ENCODE peak calls at places on chromosomes 2 and 18, in six cellular contexts. V, Z, M, P, I and Y are unnamed samples.
A peak's percentile ranks its signal among the peaks of the same experiment; 100 is the strongest.

GRCh38 chr2:235050992-235051351 is 99.2 kb downstream of the SH3BP4 start:
- DNase-seq in V (no peak), Z (no peak), M (peak; percentile 93), P (peak; percentile 97), I (peak; percentile 84), Y (peak; percentile 96)

GRCh38 chr2:205967391-205968075 is 118.4 kb downstream of the INO80D start:
- DNase-seq in V (no peak), Z (no peak), M (peak; percentile 25), P (peak; percentile 55), I (no peak), Y (no peak)

GRCh38 chr2:241067501-241068135 is 34.5 kb downstream of the MTERF4 start:
- DNase-seq in V (no peak), Z (no peak), M (no peak), P (no peak), I (no peak), Y (no peak)

GRCh38 chr2:64975232-64975791 is 13.9 kb upstream of the SLC1A4 start:
- DNase-seq in V (no peak), Z (no peak), M (peak; percentile 84), P (peak; percentile 69), I (peak; percentile 95), Y (peak; percentile 31)

GRCh38 chr2:84619784-84620371 is 103.6 kb downstream of the DNAH6 start:
- DNase-seq in V (no peak), Z (no peak), M (no peak), P (no peak), I (no peak), Y (no peak)

GRCh38 chr2:73095910-73096309 is 16.8 kb downstream of the RAB11FIP5 start:
- DNase-seq in V (no peak), Z (no peak), M (no peak), P (no peak), I (no peak), Y (no peak)

GRCh38 chr18:38872342-38872741 is 1306.7 kb upstream of the CELF4 start:
- DNase-seq in V (no peak), Z (no peak), M (no peak), P (no peak), I (no peak), Y (no peak)

GRCh38 chr2:64837116-64837704 is 152.0 kb upstream of the SLC1A4 start:
- DNase-seq in V (no peak), Z (no peak), M (peak; percentile 76), P (peak; percentile 58), I (no peak), Y (peak; percentile 29)

GRCh38 chr2:36708119-36708741 is 11.7 kb downstream of the VIT start:
- DNase-seq in V (no peak), Z (no peak), M (peak; percentile 17), P (no peak), I (no peak), Y (peak; percentile 51)

GRCh38 chr2:200408428-200409311 is 101.2 kb downstream of the KCTD18 start:
- DNase-seq in V (no peak), Z (no peak), M (peak; percentile 97), P (peak; percentile 94), I (no peak), Y (peak; percentile 84)

GRCh38 chr2:224369028-224369632 is 32.8 kb downstream of the FAM124B start:
- DNase-seq in V (no peak), Z (peak; percentile 41), M (peak; percentile 49), P (peak; percentile 59), I (peak; percentile 65), Y (no peak)

GRCh38 chr2:48306409-48307284 is 223.3 kb upstream of the STON1 start:
- DNase-seq in V (no peak), Z (no peak), M (peak; percentile 26), P (no peak), I (no peak), Y (peak; percentile 98)

GRCh38 chr18:41268271-41268670 is 686.8 kb upstream of the PIK3C3 start:
- DNase-seq in V (no peak), Z (no peak), M (no peak), P (no peak), I (no peak), Y (no peak)

GRCh38 chr18:43571078-43571689 is 293.9 kb upstream of the SYT4 start:
- DNase-seq in V (no peak), Z (peak; percentile 52), M (peak; percentile 47), P (peak; percentile 56), I (peak; percentile 51), Y (peak; percentile 6)

GRCh38 chr2:25784408-25784807 is 93.9 kb downstream of the ASXL2 start:
- DNase-seq in V (no peak), Z (no peak), M (no peak), P (no peak), I (no peak), Y (no peak)

GRCh38 chr2:100137877-100138570 is 4.4 kb downstream of the AFF3 start:
- DNase-seq in V (no peak), Z (no peak), M (no peak), P (no peak), I (no peak), Y (no peak)

GRCh38 chr2:27771202-27771547 is 344 bp upstream of the MRPL33 start:
- DNase-seq in V (no peak), Z (no peak), M (no peak), P (no peak), I (no peak), Y (no peak)

GRCh38 chr2:127027715-127028114 is 79.2 kb downstream of the BIN1 start:
- DNase-seq in V (no peak), Z (no peak), M (no peak), P (no peak), I (no peak), Y (no peak)

GRCh38 chr2:239042551-239043320 is 194.9 kb downstream of the TWIST2 start:
- DNase-seq in V (no peak), Z (no peak), M (no peak), P (no peak), I (no peak), Y (no peak)

GRCh38 chr2:46098606-46099005 is 198.6 kb upstream of the EPAS1 start:
- DNase-seq in V (no peak), Z (no peak), M (peak; percentile 92), P (peak; percentile 74), I (no peak), Y (peak; percentile 80)

GRCh38 chr2:114122861-114123391 is 233.0 kb downstream of the ACTR3 start:
- DNase-seq in V (no peak), Z (no peak), M (no peak), P (no peak), I (no peak), Y (no peak)

GRCh38 chr18:4405965-4406364 is 49.1 kb downstream of the DLGAP1 start:
- DNase-seq in V (peak; percentile 38), Z (no peak), M (no peak), P (no peak), I (peak; percentile 23), Y (no peak)

GRCh38 chr2:126496493-126496892 is 159.5 kb upstream of the GYPC start:
- DNase-seq in V (no peak), Z (no peak), M (no peak), P (no peak), I (no peak), Y (no peak)

GRCh38 chr2:70748002-70748779 is 19.8 kb downstream of the ADD2 start:
- DNase-seq in V (no peak), Z (no peak), M (no peak), P (no peak), I (peak; percentile 77), Y (peak; percentile 18)

GRCh38 chr2:180291060-180291459 is 284.0 kb upstream of the CWC22 start:
- DNase-seq in V (no peak), Z (no peak), M (peak; percentile 60), P (no peak), I (no peak), Y (peak; percentile 52)

GRCh38 chr18:13481331-13481730 is 245.0 kb downstream of the FAM210A start:
- DNase-seq in V (no peak), Z (no peak), M (no peak), P (no peak), I (no peak), Y (no peak)

GRCh38 chr2:101045330-101045729 is 43.2 kb downstream of the RPL31 start:
- DNase-seq in V (no peak), Z (no peak), M (no peak), P (no peak), I (no peak), Y (no peak)

GRCh38 chr18:45090526-45091140 is 409.9 kb downstream of the SETBP1 start:
- DNase-seq in V (no peak), Z (no peak), M (peak; percentile 67), P (peak; percentile 78), I (no peak), Y (no peak)

DNA sequence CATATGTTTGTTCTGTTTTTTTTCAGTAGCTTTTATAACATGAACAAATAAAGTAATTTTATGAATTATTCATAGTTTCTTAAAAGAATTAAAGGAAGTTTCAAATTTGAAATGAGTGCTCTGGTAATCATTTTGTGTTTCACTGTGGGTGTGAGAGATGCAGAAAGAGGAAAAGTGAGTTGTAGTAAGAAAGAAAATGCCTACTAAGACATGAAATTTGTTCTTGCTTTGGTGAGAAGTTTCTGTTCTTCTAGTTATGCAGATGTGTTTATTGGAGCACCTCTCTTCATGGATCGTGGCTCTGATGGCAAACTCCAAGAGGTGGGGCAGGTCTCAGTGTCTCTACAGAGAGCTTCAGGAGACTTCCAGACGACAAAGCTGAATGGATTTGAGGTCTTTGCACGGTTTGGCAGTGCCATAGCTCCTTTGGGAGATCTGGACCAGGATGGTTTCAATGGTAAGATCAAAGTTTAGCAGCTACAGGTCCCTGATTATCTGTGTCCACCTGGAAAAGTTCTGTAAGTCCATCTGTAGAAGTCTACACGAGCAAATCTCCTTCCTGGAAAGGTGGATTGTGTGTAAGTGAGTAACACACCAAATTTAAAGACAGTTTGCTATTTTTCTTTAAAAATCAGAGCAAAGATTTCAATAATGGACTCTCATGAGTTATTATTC is 51.4 kb downstream of the ITGAV start:
- DNase-seq in V (no peak), Z (no peak), M (no peak), P (peak; percentile 8), I (no peak), Y (no peak)
- H3K27ac ChIP-seq in V (no peak overlapping the region), Z (no peak overlapping the region), M (peak overlapping the region; percentile 68), P (no peak overlapping the region), I (no peak overlapping the region), Y (no peak overlapping the region)

GRCh38 chr2:3578987-3579386 is 3.9 kb downstream of the RPS7 start:
- DNase-seq in V (no peak), Z (no peak), M (no peak), P (no peak), I (no peak), Y (no peak)

GRCh38 chr2:3574155-3574554 is 905 bp upstream of the RPS7 start:
- DNase-seq in V (no peak), Z (no peak), M (no peak), P (no peak), I (no peak), Y (no peak)

GRCh38 chr2:3572620-3573019 is 2.4 kb upstream of the RPS7 start:
- DNase-seq in V (no peak), Z (no peak), M (no peak), P (no peak), I (no peak), Y (no peak)

GRCh38 chr2:3571284-3571683 is 3.8 kb upstream of the RPS7 start:
- DNase-seq in V (no peak), Z (no peak), M (peak; percentile 56), P (no peak), I (no peak), Y (peak; percentile 42)

GRCh38 chr2:3575534-3576324 is 669 bp downstream of the RPS7 start:
- DNase-seq in V (no peak), Z (no peak), M (no peak), P (peak; percentile 33), I (no peak), Y (peak; percentile 69)
- H3K4ac ChIP-seq in V (peak overlapping the region; percentile 30), Z (peak overlapping the region; percentile 14), M (peak overlapping the region; percentile 87), P (peak overlapping the region; percentile 88), I (peak overlapping the region; percentile 88), Y (peak overlapping the region; percentile 87)

GRCh38 chr18:56115072-56116038 is 523.0 kb downstream of the TXNL1 start:
- DNase-seq in V (no peak), Z (no peak), M (peak; percentile 25), P (no peak), I (no peak), Y (no peak)
- H3K27ac ChIP-seq in V (no peak overlapping the region), Z (no peak overlapping the region), M (no peak overlapping the region), P (no peak overlapping the region), I (no peak overlapping the region), Y (no peak overlapping the region)

GRCh38 chr2:98454073-98454472 is 9.4 kb downstream of the INPP4A start:
- DNase-seq in V (no peak), Z (no peak), M (no peak), P (peak; percentile 67), I (no peak), Y (no peak)
- H3K4ac ChIP-seq in V (no peak overlapping the region), Z (no peak overlapping the region), M (no peak overlapping the region), P (no peak overlapping the region), I (no peak overlapping the region), Y (no peak overlapping the region)